ENCODE peak calls at places on chromosomes 2 and 18, in eight cellular contexts. Y, J, Q, F, G, O, V and H are unnamed samples.

GRCh38 chr2:176395273-176395854 is 126.1 kb downstream of the MTX2 start:
- DNase-seq in J (no peak), Y (no peak), F (no peak), V (peak; percentile 72), O (no peak), G (no peak), Q (no peak), H (no peak)

GRCh38 chr2:70084973-70085710 is 2.1 kb upstream of the PCBP1 start:
- DNase-seq in V (peak; percentile 71), G (peak; percentile 81), Q (no peak), F (peak; percentile 84), O (peak; percentile 51), Y (peak; percentile 74), J (no peak), H (peak; percentile 40)

GRCh38 chr2:232928564-232929302 is 58.7 kb downstream of the SNORC start:
- DNase-seq in O (no peak), Q (no peak), V (no peak), Y (peak; percentile 80), J (no peak), F (no peak), G (no peak), H (peak; percentile 38)

GRCh38 chr2:128776461-128776971 is 457.8 kb upstream of the HS6ST1 start:
- DNase-seq in V (no peak), O (peak; percentile 7), J (no peak), Q (no peak), G (no peak), F (no peak), Y (peak; percentile 33), H (peak; percentile 40)

GRCh38 chr2:36886664-36887063 is 79.7 kb downstream of the STRN start:
- DNase-seq in V (no peak), G (no peak), Q (no peak), Y (no peak), O (no peak), J (no peak), F (no peak), H (no peak)

GRCh38 chr18:2847341-2848144 is 737 bp downstream of the EMILIN2 start:
- DNase-seq in O (no peak), G (no peak), F (peak; percentile 28), V (no peak), Q (no peak), Y (peak; percentile 71), J (peak; percentile 62), H (no peak)

GRCh38 chr2:74516070-74516633 is 1.9 kb downstream of the TLX2 start:
- DNase-seq in V (no peak), Y (peak; percentile 95), F (no peak), G (peak; percentile 65), Q (no peak), O (peak; percentile 52), J (peak; percentile 73), H (peak; percentile 72)

GRCh38 chr2:232541195-232541960 is 1.9 kb downstream of the CHRNG start:
- DNase-seq in F (no peak), G (no peak), Q (no peak), Y (peak; percentile 47), V (no peak), O (no peak), J (no peak), H (no peak)

GRCh38 chr2:145140658-145141057 is 620.7 kb upstream of the ZEB2 start:
- DNase-seq in O (no peak), J (no peak), Q (no peak), Y (no peak), F (no peak), G (no peak), V (no peak), H (no peak)

GRCh38 chr2:180571559-180571958 is 408.8 kb upstream of the UBE2E3 start:
- DNase-seq in O (no peak), Q (no peak), J (no peak), G (no peak), Y (no peak), V (peak; percentile 53), F (no peak), H (no peak)

GRCh38 chr2:165203689-165204559 is at the start of gene SCN3A:
- DNase-seq in V (peak; percentile 71), G (peak; percentile 28), O (no peak), F (peak; percentile 33), Y (no peak), Q (peak; percentile 54), J (peak; percentile 23), H (no peak)

GRCh38 chr2:191228861-191229260 is 16.3 kb upstream of the MYO1B start:
- DNase-seq in G (no peak), Q (no peak), O (peak; percentile 97), V (no peak), Y (no peak), F (no peak), J (peak; percentile 60), H (peak; percentile 53)

GRCh38 chr2:21515903-21516302 is 392.1 kb downstream of the TDRD15 start:
- DNase-seq in V (no peak), G (no peak), F (no peak), Q (no peak), Y (no peak), O (no peak), J (no peak), H (no peak)

GRCh38 chr2:54416166-54416798 is 39.8 kb upstream of the SPTBN1 start:
- DNase-seq in J (no peak), Y (no peak), O (no peak), V (no peak), G (no peak), Q (peak; percentile 56), F (peak; percentile 16), H (no peak)

GRCh38 chr2:104378853-104379374 is 475.0 kb upstream of the POU3F3 start:
- DNase-seq in Q (peak; percentile 4), Y (no peak), O (no peak), J (no peak), G (no peak), F (peak; percentile 5), V (no peak), H (no peak)

GRCh38 chr18:33034941-33035340 is 262.1 kb upstream of the KLHL14 start:
- DNase-seq in V (peak; percentile 1), F (no peak), Y (no peak), J (no peak), O (no peak), G (no peak), Q (no peak), H (no peak)

GRCh38 chr2:43302311-43303051 is 76.1 kb upstream of the ZFP36L2 start:
- DNase-seq in V (no peak), G (no peak), F (no peak), Q (no peak), J (no peak), O (no peak), Y (no peak), H (no peak)

GRCh38 chr2:223805008-223805407 is 32.4 kb downstream of the AP1S3 start:
- DNase-seq in J (no peak), O (no peak), G (no peak), Q (no peak), V (no peak), Y (no peak), F (no peak), H (no peak)

DNA sequence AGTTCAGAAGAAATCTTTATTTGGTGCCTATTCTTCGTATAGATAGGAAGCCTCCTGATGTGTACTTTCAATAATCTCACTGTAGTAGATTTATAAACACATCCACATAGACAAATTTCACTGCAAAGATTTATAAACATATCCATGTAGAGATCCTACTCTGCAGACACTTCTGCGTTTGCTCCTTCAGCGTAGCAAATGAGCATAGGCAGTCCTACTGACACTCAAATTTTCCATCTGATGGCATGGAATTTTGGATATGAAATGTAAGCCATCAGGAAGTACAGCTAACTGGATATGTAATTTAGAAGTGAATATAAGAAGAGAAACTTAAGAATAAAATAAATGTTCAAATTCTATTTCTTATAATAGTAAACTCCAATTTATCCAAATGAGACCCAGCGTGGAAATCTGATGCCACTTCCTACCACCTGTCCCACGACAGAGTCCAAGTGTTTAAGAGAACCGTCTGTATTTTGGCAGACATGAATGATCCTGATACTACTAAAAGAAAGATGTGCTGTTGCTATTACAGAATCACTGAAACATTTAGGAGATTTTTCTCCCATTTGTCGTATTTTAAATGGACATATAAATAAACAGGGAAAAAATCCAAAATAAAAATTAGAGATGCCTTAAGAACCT is 86.0 kb downstream of the DTNA start:
- DNase-seq in O (no peak), Q (no peak), G (no peak), V (no peak), F (no peak), Y (no peak), J (no peak), H (no peak)
- H3K27ac ChIP-seq in O (no peak overlapping the region), Q (no peak overlapping the region), G (no peak overlapping the region), V (no peak overlapping the region), F (no peak overlapping the region), Y (no peak overlapping the region), J (no peak overlapping the region), H (no peak overlapping the region)

GRCh38 chr2:186848873-186849578 is at the start of gene ZSWIM2:
- DNase-seq in J (peak; percentile 62), V (no peak), F (peak; percentile 9), Y (peak; percentile 95), O (no peak), Q (peak; percentile 19), G (no peak), H (peak; percentile 66)
- TF ChIP-seq CTCF in J (no peak), V (no peak), F (no peak), Y (no peak), O (no peak), Q (no peak), G (no peak), H (no peak)

DNA sequence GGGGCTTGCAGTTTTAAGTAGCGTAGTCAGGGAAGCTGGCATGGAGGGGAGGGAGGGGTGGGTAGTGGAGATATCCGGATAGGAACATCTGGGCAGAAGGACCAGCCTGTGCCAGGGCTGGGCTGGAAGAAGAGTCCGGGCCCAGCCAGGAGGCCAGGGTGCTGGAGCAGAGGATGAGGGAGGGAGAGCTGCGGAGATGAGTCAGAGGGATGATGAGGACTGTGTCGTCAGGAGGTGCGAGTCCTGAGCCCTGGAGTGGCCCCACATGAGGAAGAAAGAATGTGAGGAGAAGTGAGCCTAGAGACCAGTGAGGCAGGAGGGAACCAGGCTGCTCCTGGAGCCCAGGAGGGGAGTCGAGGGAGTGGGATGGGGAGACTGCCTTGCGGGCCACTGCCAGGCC is 82.4 kb downstream of the CTIF start:
- DNase-seq in V (peak; percentile 11), O (no peak), J (no peak), Y (no peak), F (no peak), G (no peak), Q (no peak), H (no peak)
- H3K27ac ChIP-seq in V (no peak overlapping the region), O (no peak overlapping the region), J (no peak overlapping the region), Y (no peak overlapping the region), F (no peak overlapping the region), G (no peak overlapping the region), Q (no peak overlapping the region), H (no peak overlapping the region)

GRCh38 chr2:172461591-172462392 is 34.4 kb downstream of the ITGA6 start:
- DNase-seq in F (peak; percentile 70), O (peak; percentile 46), Y (peak; percentile 90), Q (peak; percentile 44), V (peak; percentile 73), J (peak; percentile 69), G (peak; percentile 70), H (peak; percentile 71)

GRCh38 chr2:172464340-172465129 is 37.1 kb downstream of the ITGA6 start:
- DNase-seq in J (no peak), O (no peak), Q (peak; percentile 53), G (no peak), Y (no peak), F (no peak), V (peak; percentile 79), H (peak; percentile 50)

GRCh38 chr2:172460780-172461201 is 33.4 kb downstream of the ITGA6 start:
- DNase-seq in O (no peak), Y (no peak), J (no peak), F (no peak), G (no peak), V (no peak), Q (no peak), H (no peak)

GRCh38 chr2:172465417-172466334 is 38.3 kb downstream of the ITGA6 start:
- DNase-seq in Q (peak; percentile 95), J (peak; percentile 58), O (peak; percentile 75), F (peak; percentile 76), V (peak; percentile 95), G (peak; percentile 65), Y (peak; percentile 73), H (peak; percentile 64)

GRCh38 chr2:172462393-172463381 is 35.3 kb downstream of the ITGA6 start:
- DNase-seq in V (peak; percentile 68), Y (no peak), F (no peak), O (no peak), G (peak; percentile 64), J (no peak), Q (no peak), H (no peak)
- TF ChIP-seq CTCF in V (peak; percentile 36), Y (no peak), F (no peak), O (no peak), G (no peak), J (peak; percentile 4), Q (no peak), H (no peak)